ENCODE peak calls at places on chromosomes 16 and 17, in five cellular contexts. A is kidney epithelial cell, Z is thoracic aorta, W is fibroblast of lung, K is ascending aorta. H is an unnamed sample.

GRCh38 chr16:51697454-51697853 is 546.4 kb upstream of the SALL1 start:
- DNase-seq in A (no peak), Z (no peak), W (no peak), K (no peak), H (no peak)

GRCh38 chr16:6008656-6009055 is 911.1 kb upstream of the EEF2KMT start:
- DNase-seq in A (no peak), Z (no peak), W (no peak), K (no peak), H (no peak)

GRCh38 chr16:57708168-57708567 is 13.6 kb downstream of the DRC7 start:
- DNase-seq in A (no peak), Z (no peak), W (no peak), K (no peak), H (no peak)

GRCh38 chr16:23975293-23975692 is 139.5 kb downstream of the PRKCB start:
- DNase-seq in A (no peak), Z (no peak), W (no peak), K (no peak), H (no peak)

GRCh38 chr17:28985950-28986713 is 19.7 kb downstream of the SEZ6 start:
- DNase-seq in A (no peak), Z (no peak), W (no peak), K (no peak), H (no peak)

GRCh38 chr16:3274947-3275346 is 8.3 kb upstream of the ZNF263 start:
- DNase-seq in A (no peak), Z (no peak), W (no peak), K (no peak), H (no peak)

GRCh38 chr16:8761078-8761477 is 36.4 kb downstream of the TMEM186 start:
- DNase-seq in A (no peak), Z (no peak), W (no peak), K (no peak), H (no peak)

GRCh38 chr16:70770291-70770967 is 30.5 kb downstream of the VAC14 start:
- DNase-seq in A (no peak), Z (no peak), W (no peak), K (no peak), H (no peak)

GRCh38 chr16:85125570-85126382 is 13.5 kb upstream of the CIBAR2 start:
- DNase-seq in A (no peak), Z (no peak), W (no peak), K (no peak), H (no peak)

GRCh38 chr17:52244689-52245088 is 86.2 kb upstream of the CA10 start:
- DNase-seq in A (no peak), Z (no peak), W (no peak), K (no peak), H (no peak)

GRCh38 chr16:24396350-24397271 is 140.5 kb downstream of the CACNG3 start:
- DNase-seq in A (no peak), Z (no peak), W (no peak), K (no peak), H (no peak)

GRCh38 chr17:67187927-67188326 is 57.1 kb downstream of the HELZ start:
- DNase-seq in A (no peak), Z (no peak), W (no peak), K (no peak), H (no peak)

GRCh38 chr16:89801800-89802199 is 14.6 kb downstream of the FANCA start:
- DNase-seq in A (no peak), Z (no peak), W (peak), K (no peak), H (no peak)

DNA sequence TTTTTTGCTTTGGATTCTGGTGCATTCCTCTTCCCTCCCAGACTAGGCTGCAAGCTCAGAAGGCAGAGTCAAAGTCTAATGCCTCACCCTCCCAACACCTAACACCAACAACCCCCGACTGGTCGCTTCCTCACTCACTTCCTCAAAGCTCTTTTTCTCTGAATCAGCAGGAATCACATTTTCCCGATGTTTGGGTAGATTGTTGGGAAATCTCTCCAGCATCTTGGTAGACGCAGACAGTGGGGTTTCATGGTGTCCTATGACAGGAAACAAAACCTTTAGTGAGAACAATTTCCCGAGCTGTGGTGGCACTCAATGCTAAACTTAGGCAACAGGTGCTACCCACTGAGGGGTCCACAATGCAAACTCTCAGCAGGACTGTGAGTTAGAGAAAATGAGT is 39.9 kb upstream of the ICAM2 start:
- DNase-seq in A (no peak), Z (no peak), W (no peak), K (no peak), H (no peak)
- TF ChIP-seq CTCF in A (no peak), Z (no peak), W (no peak), K (no peak), H (no peak)

GRCh38 chr17:56319531-56319930 is 166.3 kb downstream of the ANKFN1 start:
- DNase-seq in A (peak), Z (no peak), W (peak), K (no peak), H (peak)
- TF ChIP-seq CTCF in A (peak), Z (no peak), W (peak), K (no peak), H (peak)

DNA sequence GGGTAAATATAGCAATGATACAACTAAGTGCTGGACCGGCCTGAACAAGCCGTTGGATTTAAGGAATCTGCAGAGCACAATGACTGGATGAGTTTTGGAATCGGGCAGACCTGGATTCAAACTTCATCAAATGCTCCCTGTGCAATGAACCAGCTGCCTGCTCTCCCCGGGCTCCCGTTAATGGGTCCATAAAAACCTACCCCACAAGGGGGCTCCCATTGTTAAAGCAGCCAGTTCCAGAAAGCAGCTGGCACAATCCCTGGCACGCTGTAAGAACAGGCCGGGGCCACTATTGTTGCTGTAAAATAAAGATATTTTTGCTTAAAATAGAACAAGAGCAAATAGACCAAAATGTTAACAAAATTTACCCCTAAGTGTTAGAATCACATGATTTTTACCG is 131.9 kb downstream of the C16orf95 start:
- DNase-seq in A (no peak), Z (no peak), W (no peak), K (no peak), H (no peak)
- TF ChIP-seq CTCF in A (no peak), Z (no peak), W (no peak), K (no peak), H (peak)

GRCh38 chr16:77041468-77041867 is 149.5 kb upstream of the MON1B start:
- DNase-seq in A (no peak), Z (no peak), W (no peak), K (no peak), H (no peak)

GRCh38 chr16:77037696-77038347 is 153.2 kb upstream of the MON1B start:
- DNase-seq in A (no peak), Z (no peak), W (no peak), K (no peak), H (no peak)

DNA sequence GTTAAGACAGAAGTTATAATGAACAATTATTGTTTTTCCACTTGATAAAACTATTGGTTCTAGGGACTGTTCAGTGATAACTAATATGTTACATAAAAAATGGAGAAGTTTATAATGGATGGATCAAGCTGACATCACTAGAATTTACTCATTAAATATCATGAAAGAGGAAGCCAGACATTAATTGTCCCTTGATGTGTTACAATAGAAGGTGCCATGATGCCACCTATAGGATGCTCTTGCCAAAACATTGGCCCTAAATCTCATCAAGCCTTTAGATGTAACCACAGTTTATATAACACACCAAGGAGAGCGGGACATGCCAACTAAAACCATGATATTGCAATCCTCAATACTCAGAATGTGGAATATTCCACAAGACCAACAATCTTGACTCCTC is 147.9 kb upstream of the MON1B start:
- DNase-seq in A (no peak), Z (no peak), W (peak), K (no peak), H (peak)
- TF ChIP-seq CTCF in A (peak), Z (no peak), W (no peak), K (no peak), H (peak)

GRCh38 chr17:7959503-7960253 is 27.7 kb downstream of the CNTROB start:
- DNase-seq in A (no peak), Z (no peak), W (peak), K (no peak), H (no peak)
- TF ChIP-seq CTCF in A (no peak), Z (no peak), W (no peak), K (no peak), H (no peak)

DNA sequence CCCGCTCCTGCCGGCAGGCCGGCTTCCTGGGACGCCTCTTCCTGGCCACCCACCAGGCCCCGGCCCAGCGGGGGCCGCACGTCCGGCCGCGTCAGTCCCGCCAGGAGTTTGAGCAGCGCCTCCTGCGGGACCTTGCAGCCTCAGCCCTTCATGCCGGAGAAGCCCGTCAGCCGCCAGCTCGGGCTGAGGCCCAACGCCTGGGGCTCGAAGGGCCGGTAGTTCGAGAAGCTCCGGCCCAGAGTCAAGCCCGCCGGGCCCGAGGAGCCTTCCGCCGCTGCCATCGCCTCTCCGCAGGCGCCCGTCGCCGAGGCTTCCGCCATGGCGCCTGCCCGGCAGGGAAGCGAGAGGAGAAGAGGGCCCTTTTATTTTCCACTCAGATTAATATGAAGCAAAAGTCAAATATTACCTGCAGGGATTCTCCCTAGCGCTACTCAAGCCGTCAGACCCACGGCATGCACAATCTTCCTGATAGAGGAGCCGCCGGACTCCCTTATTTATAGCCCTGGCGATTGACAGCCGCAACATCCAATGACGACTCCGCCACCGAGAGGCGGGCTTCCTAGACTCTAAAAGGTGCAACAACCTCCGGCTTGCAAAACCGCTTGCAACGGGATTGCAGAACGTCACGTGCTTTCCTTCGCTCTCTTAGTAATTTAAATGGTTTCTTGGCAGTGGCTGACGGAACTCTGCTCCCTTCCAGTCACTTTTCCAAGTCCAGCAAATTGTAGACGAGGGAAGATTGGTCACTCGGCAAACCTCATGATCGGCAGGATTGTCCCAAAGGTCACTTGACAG is at the start of gene SEPHS2:
- DNase-seq in A (peak), Z (peak), W (peak), K (peak), H (peak)
- TF ChIP-seq CTCF in A (peak), Z (peak), W (peak), K (peak), H (peak)

DNA sequence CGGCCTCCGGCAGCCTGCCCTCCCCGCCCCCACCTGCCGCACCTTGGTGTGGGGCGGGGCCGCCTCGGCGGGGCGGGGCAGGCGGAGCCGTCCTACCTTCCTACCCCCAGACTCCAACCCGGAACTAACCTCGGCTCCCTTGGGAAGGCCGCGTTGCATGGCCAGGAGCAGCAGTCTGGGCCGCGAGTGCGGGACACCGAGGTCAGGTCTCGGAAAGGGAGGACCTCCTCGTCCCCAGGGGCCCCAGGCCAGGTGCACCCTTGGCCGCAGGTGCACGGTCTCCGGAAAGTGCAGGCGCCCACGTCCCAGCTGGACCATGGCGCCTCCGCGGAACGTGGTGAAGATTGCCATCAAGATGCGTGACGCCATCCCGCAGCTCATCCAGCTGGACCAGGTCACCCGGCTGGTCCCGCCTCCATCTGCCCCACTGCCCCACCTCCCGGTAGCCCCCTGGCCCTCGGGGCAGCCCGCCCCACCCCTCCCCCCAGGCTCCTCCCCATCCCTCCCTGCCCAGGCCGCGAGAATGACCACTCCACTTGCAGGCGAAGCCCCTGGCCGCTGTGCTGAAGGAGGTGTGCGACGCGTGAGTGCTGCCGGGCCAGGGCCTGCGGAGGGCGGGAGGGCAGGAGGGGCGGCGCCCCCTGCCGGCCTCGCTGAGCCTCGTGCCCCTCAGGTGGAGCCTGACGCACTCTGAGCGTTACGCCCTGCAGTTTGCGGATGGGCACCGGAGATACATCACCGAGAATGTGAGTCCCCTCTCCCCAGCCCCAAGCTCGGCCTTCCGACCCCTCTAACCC is at the start of gene ELMO3:
- DNase-seq in A (no peak), Z (no peak), W (no peak), K (no peak), H (no peak)
- TF ChIP-seq CTCF in A (peak), Z (no peak), W (no peak), K (no peak), H (peak)

GRCh38 chr16:27205436-27206065 is 2.2 kb downstream of the KDM8 start:
- DNase-seq in A (no peak), Z (no peak), W (no peak), K (no peak), H (no peak)
- TF ChIP-seq CTCF in A (no peak), Z (no peak), W (no peak), K (no peak), H (no peak)

GRCh38 chr17:63035695-63036094 is 69.7 kb downstream of the TANC2 start:
- DNase-seq in A (no peak), Z (no peak), W (no peak), K (no peak), H (no peak)
- TF ChIP-seq CTCF in A (no peak), Z (no peak), W (no peak), K (no peak), H (no peak)

H was measured in AG09319.